ENCODE peak calls at places on chromosomes 3 and 15, in seven cellular contexts. O is transverse colon, Q is ovary, E is A549, I is HepG2, U is body of pancreas, K is pancreas. M is an unnamed sample.

GRCh38 chr15:95606551-95606950 is 723.9 kb upstream of the NR2F2 start:
- DNase-seq in O (no peak), Q (no peak), E (no peak), I (no peak), U (no peak), K (no peak), M (no peak)

GRCh38 chr3:184361532-184361931 is at the start of the genes CLCN2 and POLR2H:
- DNase-seq in O (peak; percentile 65), Q (peak; percentile 69), E (no peak), I (peak; percentile 53), U (peak; percentile 47), K (peak; percentile 54), M (peak; percentile 49)

GRCh38 chr3:133271491-133271890 is 128.4 kb upstream of the BFSP2 start:
- DNase-seq in O (no peak), Q (no peak), E (no peak), I (no peak), U (no peak), K (no peak), M (no peak)

GRCh38 chr15:62606376-62607164 is 436.0 kb upstream of the TPM1 start:
- DNase-seq in O (no peak), Q (no peak), E (peak; percentile 52), I (no peak), U (peak; percentile 35), K (peak; percentile 5), M (no peak)

GRCh38 chr3:129560931-129561594 is 18.1 kb downstream of the H1-8 start:
- DNase-seq in O (peak; percentile 57), Q (peak; percentile 91), E (no peak), I (no peak), U (peak; percentile 59), K (no peak), M (no peak)

GRCh38 chr3:16258892-16259291 is 5.9 kb downstream of the DPH3 start:
- DNase-seq in O (no peak), Q (no peak), E (no peak), I (no peak), U (no peak), K (no peak), M (no peak)

GRCh38 chr15:68586274-68586961 is 7.6 kb downstream of the CORO2B start:
- DNase-seq in O (no peak), Q (no peak), E (peak; percentile 68), I (peak; percentile 66), U (peak; percentile 7), K (no peak), M (no peak)

GRCh38 chr15:89278307-89278706 is 34.5 kb downstream of the FANCI start:
- DNase-seq in O (no peak), Q (no peak), E (no peak), I (no peak), U (no peak), K (no peak), M (no peak)

GRCh38 chr15:79875213-79875612 is 21.6 kb downstream of the MTHFS start:
- DNase-seq in O (no peak), Q (no peak), E (no peak), I (no peak), U (no peak), K (no peak), M (no peak)

GRCh38 chr15:73934281-73934680 is 8.0 kb downstream of the LOXL1 start:
- DNase-seq in O (no peak), Q (no peak), E (no peak), I (no peak), U (peak; percentile 91), K (peak; percentile 87), M (no peak)

GRCh38 chr3:52649461-52650210 is 36.1 kb downstream of the PBRM1 start:
- DNase-seq in O (no peak), Q (no peak), E (no peak), I (no peak), U (no peak), K (no peak), M (no peak)

GRCh38 chr15:41683955-41684354 is 23.8 kb downstream of the MGA start:
- DNase-seq in O (no peak), Q (no peak), E (no peak), I (peak; percentile 18), U (no peak), K (no peak), M (no peak)

GRCh38 chr15:41675337-41675736 is 15.1 kb downstream of the MGA start:
- DNase-seq in O (no peak), Q (no peak), E (no peak), I (no peak), U (no peak), K (no peak), M (no peak)

DNA sequence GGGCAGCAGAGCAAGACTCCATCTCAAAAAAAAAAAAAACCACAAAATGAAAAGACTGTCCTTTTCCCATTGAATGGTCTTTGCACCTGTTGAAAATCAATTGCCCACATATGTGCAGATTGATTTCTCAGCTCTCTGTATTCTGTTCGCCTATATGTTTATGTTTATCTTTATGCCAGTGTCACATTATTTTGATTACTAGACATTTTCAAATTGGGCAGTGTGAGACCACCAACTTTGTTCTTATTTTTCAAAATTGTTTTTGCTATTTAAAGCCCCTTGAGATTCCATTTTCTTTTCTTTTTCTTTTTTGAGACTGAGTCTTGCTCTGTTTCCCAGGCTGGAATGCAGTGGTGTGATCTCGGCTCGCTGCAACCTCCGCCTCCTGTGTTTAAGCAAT is 18.5 kb downstream of the MGA start:
- DNase-seq in O (no peak), Q (no peak), E (no peak), I (no peak), U (no peak), K (no peak), M (no peak)
- H3K27ac ChIP-seq in O (no peak overlapping the region), Q (no peak overlapping the region), E (no peak overlapping the region), I (no peak overlapping the region), U (no peak overlapping the region), K (no peak overlapping the region), M (no peak overlapping the region)

GRCh38 chr3:186784820-186785516 is 1.6 kb downstream of the EIF4A2 start:
- DNase-seq in O (no peak), Q (no peak), E (no peak), I (no peak), U (peak; percentile 23), K (no peak), M (no peak)

GRCh38 chr3:186787642-186788481 is 4.5 kb downstream of the EIF4A2 start:
- DNase-seq in O (no peak), Q (no peak), E (no peak), I (no peak), U (no peak), K (no peak), M (no peak)

GRCh38 chr3:186785517-186786018 is 2.2 kb downstream of the EIF4A2 start:
- DNase-seq in O (no peak), Q (no peak), E (no peak), I (no peak), U (no peak), K (no peak), M (no peak)

GRCh38 chr3:186788482-186789370 is 5.3 kb downstream of the EIF4A2 start:
- DNase-seq in O (no peak), Q (no peak), E (no peak), I (no peak), U (no peak), K (no peak), M (no peak)

DNA sequence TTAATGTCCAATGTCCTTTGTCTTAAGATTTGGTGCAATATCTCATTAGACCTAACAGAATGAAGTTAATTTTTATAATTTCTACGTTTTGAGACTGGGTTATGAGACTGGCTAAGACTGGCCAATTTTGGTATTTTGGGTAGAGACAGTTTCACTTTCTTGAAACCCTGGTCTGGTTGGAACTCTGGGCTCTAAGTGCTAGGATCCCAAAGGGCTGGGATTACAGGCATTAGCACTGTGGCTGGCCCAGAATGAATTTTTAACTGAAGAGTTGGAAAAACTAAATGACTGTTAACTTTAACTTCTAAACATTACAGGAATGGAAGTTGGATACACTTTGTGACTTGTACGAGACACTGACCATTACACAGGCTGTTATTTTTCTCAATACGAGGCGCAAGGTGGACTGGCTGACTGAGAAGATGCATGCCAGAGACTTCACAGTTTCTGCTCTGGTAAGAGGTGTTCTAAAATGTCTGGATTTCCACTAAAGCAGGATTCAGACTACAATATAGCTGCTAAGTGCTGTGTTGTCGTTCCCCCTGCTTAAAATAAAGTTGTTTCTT is 3.5 kb downstream of the EIF4A2 start:
- DNase-seq in O (no peak), Q (no peak), E (no peak), I (no peak), U (no peak), K (no peak), M (no peak)
- H3K4me3 ChIP-seq in O (no peak overlapping the region), Q (no peak overlapping the region), E (peak overlapping the region; percentile 94), I (peak overlapping the region; percentile 18), U (no peak overlapping the region), K (peak overlapping the region; percentile 86), M (peak overlapping the region; percentile 96)

DNA sequence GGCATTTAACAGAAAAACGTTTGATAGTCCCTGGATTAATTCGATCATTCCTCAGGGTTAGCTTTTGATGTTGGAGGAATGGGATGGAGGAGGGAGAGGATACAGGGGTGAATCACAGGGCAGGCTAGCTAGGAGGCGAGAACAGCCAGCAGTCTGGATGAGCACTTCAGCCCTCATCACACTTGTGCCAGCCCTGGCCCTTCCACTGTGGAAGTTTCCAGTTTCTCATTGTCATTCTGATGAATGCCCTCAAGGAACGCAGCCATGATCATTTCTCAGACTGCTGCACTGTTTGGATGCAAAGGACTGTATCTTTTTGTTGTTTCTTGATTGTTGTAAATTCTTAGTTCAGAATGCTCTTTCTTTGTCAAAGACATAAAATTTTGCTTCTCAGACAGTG is 120.9 kb downstream of the PDCD6IP start:
- DNase-seq in O (no peak), Q (no peak), E (no peak), I (no peak), U (no peak), K (no peak), M (no peak)
- H3K4me1 ChIP-seq in O (no peaks in the 10 kb centered on the region), Q (no peaks in the 10 kb centered on the region), E (peaks cover 9% of the 10 kb centered on the region), I (no peaks in the 10 kb centered on the region), U (no peaks in the 10 kb centered on the region), K (no peaks in the 10 kb centered on the region), M (no peaks in the 10 kb centered on the region)

GRCh38 chr3:123075359-123075758 is 8.5 kb downstream of the PDIA5 start:
- DNase-seq in O (no peak), Q (no peak), E (no peak), I (peak; percentile 5), U (no peak), K (no peak), M (no peak)
- H3K27ac ChIP-seq in O (no peak overlapping the region), Q (no peak overlapping the region), E (no peak overlapping the region), I (no peak overlapping the region), U (no peak overlapping the region), K (no peak overlapping the region), M (no peak overlapping the region)

GRCh38 chr3:153026026-153026425 is 136.0 kb upstream of the RAP2B start:
- DNase-seq in O (no peak), Q (no peak), E (peak; percentile 31), I (peak; percentile 23), U (no peak), K (no peak), M (no peak)

GRCh38 chr3:153028336-153028735 is 133.7 kb upstream of the RAP2B start:
- DNase-seq in O (no peak), Q (no peak), E (no peak), I (no peak), U (no peak), K (no peak), M (no peak)

GRCh38 chr3:153023896-153024295 is 138.1 kb upstream of the RAP2B start:
- DNase-seq in O (no peak), Q (no peak), E (no peak), I (no peak), U (no peak), K (no peak), M (no peak)

GRCh38 chr3:153032891-153033290 is 129.1 kb upstream of the RAP2B start:
- DNase-seq in O (no peak), Q (no peak), E (no peak), I (no peak), U (no peak), K (no peak), M (no peak)

GRCh38 chr3:153029350-153029749 is 132.7 kb upstream of the RAP2B start:
- DNase-seq in O (no peak), Q (no peak), E (no peak), I (no peak), U (no peak), K (no peak), M (no peak)
- H3K4me3 ChIP-seq in O (no peak overlapping the region), Q (no peak overlapping the region), E (no peak overlapping the region), I (no peak overlapping the region), U (no peak overlapping the region), K (no peak overlapping the region), M (no peak overlapping the region)

M was measured in CD4-positive, CD25-positive, alpha-beta regulatory T cell.